ENCODE peak calls at places on chromosomes 11 and 22, in six cellular contexts. One of them, this sample, is unnamed. For H3K4me1, the result is how much of the 10 kb centered on the place peaks cover.

GRCh38 chr11:16795146-16795545 is 56.7 kb downstream of the C11orf58 start:
- DNase-seq in cardiac muscle cell: no peak
- DNase-seq in fibroblast of lung: no peak
- DNase-seq in pancreas: no peak
- DNase-seq in CD4-positive, CD25-positive, alpha-beta regulatory T cell: no peak
- DNase-seq in stomach: no peak
- DNase-seq in this sample: no peak

GRCh38 chr11:60182546-60183330 is at the start of gene MS4A6A:
- DNase-seq in pancreas: no peak
- DNase-seq in CD4-positive, CD25-positive, alpha-beta regulatory T cell: no peak
- DNase-seq in stomach: no peak
- DNase-seq in fibroblast of lung: no peak
- DNase-seq in cardiac muscle cell: no peak
- DNase-seq in this sample: no peak

GRCh38 chr11:100939581-100939980 is 190.0 kb downstream of the PGR start:
- DNase-seq in pancreas: no peak
- DNase-seq in cardiac muscle cell: no peak
- DNase-seq in stomach: no peak
- DNase-seq in CD4-positive, CD25-positive, alpha-beta regulatory T cell: no peak
- DNase-seq in fibroblast of lung: peak
- DNase-seq in this sample: no peak

GRCh38 chr11:134497586-134497985 is 85.5 kb upstream of the B3GAT1 start:
- DNase-seq in CD4-positive, CD25-positive, alpha-beta regulatory T cell: no peak
- DNase-seq in stomach: peak
- DNase-seq in fibroblast of lung: no peak
- DNase-seq in pancreas: no peak
- DNase-seq in cardiac muscle cell: no peak
- DNase-seq in this sample: no peak

GRCh38 chr11:116167706-116168458 is 604.9 kb downstream of the BUD13 start:
- DNase-seq in fibroblast of lung: no peak
- DNase-seq in stomach: no peak
- DNase-seq in CD4-positive, CD25-positive, alpha-beta regulatory T cell: no peak
- DNase-seq in pancreas: no peak
- DNase-seq in cardiac muscle cell: no peak
- DNase-seq in this sample: no peak

GRCh38 chr22:31344369-31345330 is 1.5 kb downstream of the PATZ1 start:
- DNase-seq in CD4-positive, CD25-positive, alpha-beta regulatory T cell: peak
- DNase-seq in stomach: peak
- DNase-seq in pancreas: peak
- DNase-seq in cardiac muscle cell: peak
- DNase-seq in fibroblast of lung: peak
- DNase-seq in this sample: peak

GRCh38 chr22:42747701-42748513 is 27.2 kb upstream of the A4GALT start:
- DNase-seq in CD4-positive, CD25-positive, alpha-beta regulatory T cell: no peak
- DNase-seq in pancreas: no peak
- DNase-seq in fibroblast of lung: peak
- DNase-seq in cardiac muscle cell: peak
- DNase-seq in stomach: no peak
- DNase-seq in this sample: no peak

GRCh38 chr11:15850992-15851615 is 505.2 kb downstream of the SOX6 start:
- DNase-seq in fibroblast of lung: no peak
- DNase-seq in pancreas: no peak
- DNase-seq in cardiac muscle cell: no peak
- DNase-seq in CD4-positive, CD25-positive, alpha-beta regulatory T cell: no peak
- DNase-seq in stomach: no peak
- DNase-seq in this sample: no peak

GRCh38 chr22:26481694-26482093 is 1.9 kb downstream of the HPS4 start:
- DNase-seq in stomach: no peak
- DNase-seq in pancreas: no peak
- DNase-seq in CD4-positive, CD25-positive, alpha-beta regulatory T cell: no peak
- DNase-seq in cardiac muscle cell: no peak
- DNase-seq in fibroblast of lung: no peak
- DNase-seq in this sample: no peak

GRCh38 chr22:26481112-26481693 is 2.4 kb downstream of the HPS4 start:
- DNase-seq in cardiac muscle cell: no peak
- DNase-seq in CD4-positive, CD25-positive, alpha-beta regulatory T cell: no peak
- DNase-seq in fibroblast of lung: no peak
- DNase-seq in pancreas: no peak
- DNase-seq in stomach: no peak
- DNase-seq in this sample: no peak

GRCh38 chr22:26479043-26479791 is 4.4 kb downstream of the HPS4 start:
- DNase-seq in fibroblast of lung: no peak
- DNase-seq in pancreas: no peak
- DNase-seq in CD4-positive, CD25-positive, alpha-beta regulatory T cell: no peak
- DNase-seq in stomach: no peak
- DNase-seq in cardiac muscle cell: no peak
- DNase-seq in this sample: no peak

GRCh38 chr22:26479792-26480610 is 3.6 kb downstream of the HPS4 start:
- DNase-seq in stomach: no peak
- DNase-seq in pancreas: no peak
- DNase-seq in cardiac muscle cell: no peak
- DNase-seq in CD4-positive, CD25-positive, alpha-beta regulatory T cell: no peak
- DNase-seq in fibroblast of lung: no peak
- DNase-seq in this sample: no peak

DNA sequence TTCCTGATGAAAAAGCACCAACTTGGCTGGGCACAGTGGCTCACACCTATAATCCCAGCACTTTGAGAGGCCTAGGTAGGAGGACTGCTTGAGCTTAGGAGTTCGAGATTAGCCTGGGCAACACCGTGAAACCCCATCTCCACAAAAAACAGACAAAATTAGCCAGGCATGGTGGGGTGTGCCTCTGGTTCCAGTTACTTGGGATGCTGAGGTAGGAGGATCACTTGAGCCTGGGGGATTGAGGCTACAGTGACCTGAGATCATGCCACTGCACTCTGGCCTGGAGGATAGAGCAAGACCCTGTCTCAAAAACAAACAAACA is 3.0 kb downstream of the HPS4 start:
- DNase-seq in stomach: no peak
- DNase-seq in CD4-positive, CD25-positive, alpha-beta regulatory T cell: no peak
- DNase-seq in fibroblast of lung: no peak
- DNase-seq in pancreas: no peak
- DNase-seq in cardiac muscle cell: no peak
- DNase-seq in this sample: no peak
- H3K4me1 ChIP-seq in stomach: half or more
- H3K4me1 ChIP-seq in CD4-positive, CD25-positive, alpha-beta regulatory T cell: under half
- H3K4me1 ChIP-seq in fibroblast of lung: under half
- H3K4me1 ChIP-seq in pancreas: under half
- H3K4me1 ChIP-seq in cardiac muscle cell: under half
- H3K4me1 ChIP-seq in this sample: half or more

GRCh38 chr22:35995772-35996171 is 32.9 kb downstream of the RBFOX2 start:
- DNase-seq in pancreas: peak
- DNase-seq in cardiac muscle cell: no peak
- DNase-seq in fibroblast of lung: peak
- DNase-seq in stomach: peak
- DNase-seq in CD4-positive, CD25-positive, alpha-beta regulatory T cell: no peak
- DNase-seq in this sample: peak

GRCh38 chr22:35998748-35999147 is 29.9 kb downstream of the RBFOX2 start:
- DNase-seq in stomach: no peak
- DNase-seq in fibroblast of lung: no peak
- DNase-seq in cardiac muscle cell: no peak
- DNase-seq in CD4-positive, CD25-positive, alpha-beta regulatory T cell: no peak
- DNase-seq in pancreas: no peak
- DNase-seq in this sample: no peak

GRCh38 chr22:35996596-35996995 is 32.0 kb downstream of the RBFOX2 start:
- DNase-seq in fibroblast of lung: no peak
- DNase-seq in pancreas: no peak
- DNase-seq in stomach: no peak
- DNase-seq in CD4-positive, CD25-positive, alpha-beta regulatory T cell: no peak
- DNase-seq in cardiac muscle cell: no peak
- DNase-seq in this sample: no peak

GRCh38 chr22:35995345-35995744 is 33.3 kb downstream of the RBFOX2 start:
- DNase-seq in stomach: no peak
- DNase-seq in CD4-positive, CD25-positive, alpha-beta regulatory T cell: no peak
- DNase-seq in fibroblast of lung: no peak
- DNase-seq in cardiac muscle cell: no peak
- DNase-seq in pancreas: no peak
- DNase-seq in this sample: no peak

DNA sequence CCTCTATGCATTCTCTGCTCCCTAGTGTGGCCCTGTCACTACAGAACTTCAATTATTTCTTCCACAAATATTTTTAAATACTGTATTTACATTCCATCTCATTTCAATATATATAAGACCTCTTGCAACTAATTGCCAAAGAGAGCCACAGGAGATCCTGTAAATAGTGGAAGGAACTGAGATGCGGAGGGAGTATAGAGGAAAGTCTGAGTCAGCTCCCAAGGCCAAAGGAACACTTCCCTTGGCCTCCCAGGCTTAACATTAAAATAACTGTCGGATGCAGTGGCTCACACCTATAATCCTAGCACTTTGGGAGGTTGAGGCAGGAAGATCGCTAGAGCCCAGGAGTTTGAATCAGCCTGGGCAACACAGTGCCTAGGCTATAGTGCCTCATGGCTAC is 31.2 kb downstream of the RBFOX2 start:
- DNase-seq in pancreas: no peak
- DNase-seq in fibroblast of lung: peak
- DNase-seq in cardiac muscle cell: no peak
- DNase-seq in stomach: no peak
- DNase-seq in CD4-positive, CD25-positive, alpha-beta regulatory T cell: no peak
- DNase-seq in this sample: no peak
- H3K27ac ChIP-seq in pancreas: no peak
- H3K27ac ChIP-seq in fibroblast of lung: peak
- H3K27ac ChIP-seq in cardiac muscle cell: no peak
- H3K27ac ChIP-seq in stomach: no peak
- H3K27ac ChIP-seq in CD4-positive, CD25-positive, alpha-beta regulatory T cell: no peak
- H3K27ac ChIP-seq in this sample: no peak

DNA sequence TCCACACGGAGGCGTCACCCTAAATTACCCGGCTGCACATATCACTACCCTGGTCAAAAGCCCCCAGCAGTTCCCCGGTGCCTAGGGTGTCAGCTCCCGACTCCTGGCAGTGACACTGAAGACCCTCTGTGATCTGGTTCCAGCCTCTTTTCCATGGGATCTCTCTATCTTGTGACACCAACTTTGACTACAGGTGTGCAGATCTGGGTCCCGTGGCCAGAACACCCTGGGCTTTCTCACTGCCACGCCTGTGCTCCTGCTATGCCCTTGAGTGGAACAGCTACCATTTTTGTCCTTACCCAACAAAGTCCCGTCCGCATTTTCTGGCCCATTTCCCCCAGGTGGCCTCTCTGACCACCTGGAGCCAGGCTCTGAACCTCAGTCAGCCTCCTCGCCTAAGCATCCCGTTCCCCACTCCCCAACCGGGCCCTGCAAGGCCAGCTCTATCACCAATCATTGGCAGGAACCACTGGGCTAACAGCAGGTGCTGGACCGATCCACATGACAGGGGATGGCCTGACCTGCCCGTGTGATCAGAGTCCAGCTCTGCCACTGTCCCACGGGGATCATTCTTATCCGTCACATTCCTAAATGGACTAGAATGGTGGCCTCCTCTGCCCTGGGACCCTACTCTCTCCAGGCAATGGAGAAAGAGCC is 20.7 kb upstream of the CBX7 start:
- DNase-seq in CD4-positive, CD25-positive, alpha-beta regulatory T cell: no peak
- DNase-seq in stomach: no peak
- DNase-seq in pancreas: no peak
- DNase-seq in fibroblast of lung: no peak
- DNase-seq in cardiac muscle cell: no peak
- DNase-seq in this sample: no peak
- H3K4me1 ChIP-seq in CD4-positive, CD25-positive, alpha-beta regulatory T cell: half or more
- H3K4me1 ChIP-seq in stomach: half or more
- H3K4me1 ChIP-seq in pancreas: under half
- H3K4me1 ChIP-seq in fibroblast of lung: under half
- H3K4me1 ChIP-seq in cardiac muscle cell: under half
- H3K4me1 ChIP-seq in this sample: under half

GRCh38 chr11:7689239-7689638 is 15.9 kb upstream of the CYB5R2 start:
- DNase-seq in CD4-positive, CD25-positive, alpha-beta regulatory T cell: no peak
- DNase-seq in stomach: no peak
- DNase-seq in pancreas: no peak
- DNase-seq in fibroblast of lung: no peak
- DNase-seq in cardiac muscle cell: no peak
- DNase-seq in this sample: no peak

GRCh38 chr11:7687386-7687785 is 14.1 kb upstream of the CYB5R2 start:
- DNase-seq in CD4-positive, CD25-positive, alpha-beta regulatory T cell: no peak
- DNase-seq in stomach: no peak
- DNase-seq in cardiac muscle cell: no peak
- DNase-seq in pancreas: no peak
- DNase-seq in fibroblast of lung: no peak
- DNase-seq in this sample: no peak

GRCh38 chr11:7688238-7688826 is 15.0 kb upstream of the CYB5R2 start:
- DNase-seq in cardiac muscle cell: peak
- DNase-seq in stomach: no peak
- DNase-seq in CD4-positive, CD25-positive, alpha-beta regulatory T cell: peak
- DNase-seq in fibroblast of lung: peak
- DNase-seq in pancreas: no peak
- DNase-seq in this sample: no peak

GRCh38 chr11:7691759-7692334 is 14.4 kb downstream of the OVCH2 start:
- DNase-seq in fibroblast of lung: no peak
- DNase-seq in CD4-positive, CD25-positive, alpha-beta regulatory T cell: no peak
- DNase-seq in pancreas: no peak
- DNase-seq in stomach: no peak
- DNase-seq in cardiac muscle cell: no peak
- DNase-seq in this sample: no peak

GRCh38 chr11:7690648-7691047 is 15.6 kb downstream of the OVCH2 start:
- DNase-seq in stomach: no peak
- DNase-seq in cardiac muscle cell: no peak
- DNase-seq in CD4-positive, CD25-positive, alpha-beta regulatory T cell: no peak
- DNase-seq in pancreas: no peak
- DNase-seq in fibroblast of lung: peak
- DNase-seq in this sample: no peak
- H3K27ac ChIP-seq in stomach: no peak
- H3K27ac ChIP-seq in cardiac muscle cell: no peak
- H3K27ac ChIP-seq in CD4-positive, CD25-positive, alpha-beta regulatory T cell: no peak
- H3K27ac ChIP-seq in pancreas: no peak
- H3K27ac ChIP-seq in fibroblast of lung: no peak
- H3K27ac ChIP-seq in this sample: no peak

GRCh38 chr11:9616042-9616640 is 42.7 kb downstream of the WEE1 start:
- DNase-seq in pancreas: no peak
- DNase-seq in stomach: no peak
- DNase-seq in cardiac muscle cell: no peak
- DNase-seq in CD4-positive, CD25-positive, alpha-beta regulatory T cell: no peak
- DNase-seq in fibroblast of lung: no peak
- DNase-seq in this sample: no peak

GRCh38 chr11:9616858-9617257 is 43.4 kb downstream of the WEE1 start:
- DNase-seq in pancreas: no peak
- DNase-seq in cardiac muscle cell: no peak
- DNase-seq in fibroblast of lung: peak
- DNase-seq in CD4-positive, CD25-positive, alpha-beta regulatory T cell: no peak
- DNase-seq in stomach: no peak
- DNase-seq in this sample: no peak

GRCh38 chr11:9615031-9615451 is 41.6 kb downstream of the WEE1 start:
- DNase-seq in fibroblast of lung: no peak
- DNase-seq in pancreas: no peak
- DNase-seq in CD4-positive, CD25-positive, alpha-beta regulatory T cell: no peak
- DNase-seq in cardiac muscle cell: no peak
- DNase-seq in stomach: no peak
- DNase-seq in this sample: no peak

GRCh38 chr11:9613118-9613829 is 39.8 kb downstream of the WEE1 start:
- DNase-seq in fibroblast of lung: peak
- DNase-seq in cardiac muscle cell: peak
- DNase-seq in pancreas: peak
- DNase-seq in stomach: peak
- DNase-seq in CD4-positive, CD25-positive, alpha-beta regulatory T cell: peak
- DNase-seq in this sample: peak

GRCh38 chr11:9613830-9614762 is 40.6 kb downstream of the WEE1 start:
- DNase-seq in pancreas: peak
- DNase-seq in cardiac muscle cell: peak
- DNase-seq in stomach: peak
- DNase-seq in fibroblast of lung: peak
- DNase-seq in CD4-positive, CD25-positive, alpha-beta regulatory T cell: peak
- DNase-seq in this sample: peak
- H3K4me1 ChIP-seq in pancreas: under half
- H3K4me1 ChIP-seq in cardiac muscle cell: under half
- H3K4me1 ChIP-seq in stomach: under half
- H3K4me1 ChIP-seq in fibroblast of lung: under half
- H3K4me1 ChIP-seq in CD4-positive, CD25-positive, alpha-beta regulatory T cell: under half
- H3K4me1 ChIP-seq in this sample: under half

GRCh38 chr11:110098645-110099044 is 5.5 kb downstream of the ZC3H12C start:
- DNase-seq in stomach: no peak
- DNase-seq in pancreas: no peak
- DNase-seq in CD4-positive, CD25-positive, alpha-beta regulatory T cell: no peak
- DNase-seq in cardiac muscle cell: no peak
- DNase-seq in fibroblast of lung: no peak
- DNase-seq in this sample: no peak
- H3K27ac ChIP-seq in stomach: no peak
- H3K27ac ChIP-seq in pancreas: no peak
- H3K27ac ChIP-seq in CD4-positive, CD25-positive, alpha-beta regulatory T cell: no peak
- H3K27ac ChIP-seq in cardiac muscle cell: no peak
- H3K27ac ChIP-seq in fibroblast of lung: no peak
- H3K27ac ChIP-seq in this sample: no peak

This sample was measured in psoas muscle.